ENCODE peak calls at places on chromosomes 4 and X, in nine cellular contexts. R is ELR; I is neuronal stem cell; S is KG1; N is stimulated activated CD4-positive, alpha-beta T cell treated with anti-CD3 and anti-CD28 coated beads, Interleukin-1b, Interleukin-23, amount 100 ng/mL, for 1 hour; V is NCI-H1930; Q is GM12865; U is LHCN-M2; D is G401. C is an unnamed sample.

GRCh38 chrX:65667503-65668355 is at the start of gene MSN:
- DNase-seq in R (peak), I (peak), S (no peak), N (peak), V (no peak), Q (peak), U (peak), D (no peak), C (no peak)

GRCh38 chrX:30831082-30831481 is 58.0 kb downstream of the TAB3 start:
- DNase-seq in R (no peak), I (peak), S (no peak), N (no peak), V (no peak), Q (peak), U (no peak), D (no peak), C (no peak)

GRCh38 chr4:38815879-38816782 is 11.5 kb upstream of the TLR1 start:
- DNase-seq in R (peak), I (no peak), S (peak), N (no peak), V (no peak), Q (peak), U (no peak), D (no peak), C (no peak)

GRCh38 chrX:13376857-13377441 is 57.1 kb upstream of the ATXN3L start:
- DNase-seq in R (peak), I (no peak), S (no peak), N (no peak), V (peak), Q (peak), U (peak), D (no peak), C (no peak)

GRCh38 chrX:2410279-2411020 is 90.3 kb downstream of the DHRSX start:
- DNase-seq in R (no peak), I (no peak), S (no peak), N (no peak), V (no peak), Q (no peak), U (no peak), D (no peak), C (no peak)

GRCh38 chr4:101238706-101239105 is 108.6 kb downstream of the PPP3CA start:
- DNase-seq in R (peak), I (no peak), S (no peak), N (no peak), V (no peak), Q (no peak), U (peak), D (no peak), C (no peak)

GRCh38 chr4:65658117-65658516 is 12.2 kb downstream of the EPHA5 start:
- DNase-seq in R (no peak), I (no peak), S (no peak), N (no peak), V (no peak), Q (no peak), U (no peak), D (no peak), C (no peak)

GRCh38 chr4:169099775-169100180 is 89.7 kb upstream of the CBR4 start:
- DNase-seq in R (no peak), I (no peak), S (no peak), N (no peak), V (no peak), Q (no peak), U (peak), D (no peak), C (no peak)

GRCh38 chr4:70721747-70722146 is at the start of gene RUFY3:
- DNase-seq in R (peak), I (no peak), S (no peak), N (no peak), V (peak), Q (no peak), U (peak), D (peak), C (no peak)

GRCh38 chrX:34629572-34629971 is 27.5 kb downstream of the TMEM47 start:
- DNase-seq in R (no peak), I (no peak), S (no peak), N (no peak), V (no peak), Q (no peak), U (no peak), D (no peak), C (no peak)

GRCh38 chr4:76515975-76516853 is 81.2 kb downstream of the SHROOM3 start:
- DNase-seq in R (no peak), I (no peak), S (no peak), N (no peak), V (no peak), Q (peak), U (no peak), D (no peak), C (no peak)

GRCh38 chrX:103488332-103488731 is 31.0 kb downstream of the RAB40A start:
- DNase-seq in R (peak), I (no peak), S (no peak), N (no peak), V (no peak), Q (no peak), U (peak), D (peak), C (peak)

GRCh38 chrX:154441984-154442707 is 1.8 kb upstream of the FAM50A start:
- DNase-seq in R (no peak), I (no peak), S (no peak), N (no peak), V (no peak), Q (no peak), U (no peak), D (no peak), C (no peak)

GRCh38 chr4:98113005-98113404 is 30.3 kb downstream of the STPG2 start:
- DNase-seq in R (peak), I (peak), S (no peak), N (no peak), V (peak), Q (peak), U (peak), D (peak), C (peak)

GRCh38 chrX:21698274-21698673 is 40.1 kb upstream of the KLHL34 start:
- DNase-seq in R (no peak), I (no peak), S (no peak), N (no peak), V (no peak), Q (no peak), U (no peak), D (no peak), C (no peak)

GRCh38 chr4:119041951-119042560 is 93.6 kb upstream of the MYOZ2 start:
- DNase-seq in R (peak), I (peak), S (peak), N (peak), V (peak), Q (peak), U (peak), D (peak), C (peak)

GRCh38 chr4:156190606-156191005 is 236.9 kb upstream of the CTSO start:
- DNase-seq in R (peak), I (no peak), S (no peak), N (no peak), V (no peak), Q (no peak), U (peak), D (no peak), C (no peak)

GRCh38 chr4:87419578-87420249 is 2.7 kb upstream of the NUDT9 start:
- DNase-seq in R (no peak), I (no peak), S (no peak), N (no peak), V (no peak), Q (no peak), U (peak), D (no peak), C (no peak)

GRCh38 chr4:39085891-39086290 is 23.9 kb downstream of the KLHL5 start:
- DNase-seq in R (peak), I (no peak), S (no peak), N (no peak), V (no peak), Q (no peak), U (peak), D (no peak), C (no peak)

C was measured in HCT116.